ENCODE peak calls at places on chromosomes 4 and X, in six cellular contexts. S, J, P, I, N and H are unnamed samples.

GRCh38 chrX:3192835-3193234 is 151.6 kb downstream of the ARSF start:
- DNase-seq in S (no peak), J (no peak), P (no peak), I (no peak), N (no peak), H (no peak)

GRCh38 chr4:53763813-53764597 is 172.7 kb upstream of the LNX1 start:
- DNase-seq in S (no peak), J (no peak), P (peak; percentile 89), I (no peak), N (no peak), H (peak; percentile 12)

GRCh38 chr4:182804131-182804530 is 113.1 kb downstream of the DCTD start:
- DNase-seq in S (no peak), J (no peak), P (no peak), I (no peak), N (no peak), H (no peak)

GRCh38 chr4:633406-633805 is 8.0 kb downstream of the PDE6B start:
- DNase-seq in S (no peak), J (no peak), P (no peak), I (no peak), N (peak; percentile 55), H (no peak)

GRCh38 chr4:128338634-128339355 is 51.2 kb upstream of the PGRMC2 start:
- DNase-seq in S (peak; percentile 29), J (no peak), P (peak; percentile 91), I (no peak), N (no peak), H (peak; percentile 15)

GRCh38 chr4:107908377-107908776 is 23.0 kb upstream of the CYP2U1 start:
- DNase-seq in S (no peak), J (no peak), P (no peak), I (no peak), N (no peak), H (no peak)

GRCh38 chr4:53854991-53855885 is 209.2 kb downstream of the CHIC2 start:
- DNase-seq in S (no peak), J (no peak), P (peak; percentile 60), I (no peak), N (no peak), H (no peak)

GRCh38 chr4:85968945-85969830 is 390.7 kb downstream of the MAPK10 start:
- DNase-seq in S (no peak), J (no peak), P (peak; percentile 72), I (no peak), N (no peak), H (no peak)

GRCh38 chr4:23333556-23333945 is 556.3 kb downstream of the PPARGC1A start:
- DNase-seq in S (no peak), J (no peak), P (peak; percentile 6), I (no peak), N (no peak), H (no peak)

GRCh38 chrX:275476-275966 is 5.7 kb upstream of the PLCXD1 start:
- DNase-seq in S (no peak), J (no peak), P (no peak), I (no peak), N (peak; percentile 62), H (no peak)

GRCh38 chr4:56007154-56007553 is 58.4 kb downstream of the CEP135 start:
- DNase-seq in S (no peak), J (no peak), P (no peak), I (no peak), N (no peak), H (no peak)

GRCh38 chrX:100373673-100374072 is 36.4 kb downstream of the PCDH19 start:
- DNase-seq in S (no peak), J (no peak), P (no peak), I (no peak), N (no peak), H (no peak)

GRCh38 chr4:86653237-86653865 is 59.2 kb downstream of the PTPN13 start:
- DNase-seq in S (peak; percentile 48), J (no peak), P (no peak), I (no peak), N (no peak), H (no peak)

GRCh38 chr4:86089924-86090323 is 269.9 kb downstream of the MAPK10 start:
- DNase-seq in S (no peak), J (no peak), P (peak; percentile 10), I (no peak), N (no peak), H (no peak)

GRCh38 chr4:88865051-88865450 is 167.4 kb upstream of the NAP1L5 start:
- DNase-seq in S (no peak), J (no peak), P (peak; percentile 7), I (no peak), N (no peak), H (no peak)

DNA sequence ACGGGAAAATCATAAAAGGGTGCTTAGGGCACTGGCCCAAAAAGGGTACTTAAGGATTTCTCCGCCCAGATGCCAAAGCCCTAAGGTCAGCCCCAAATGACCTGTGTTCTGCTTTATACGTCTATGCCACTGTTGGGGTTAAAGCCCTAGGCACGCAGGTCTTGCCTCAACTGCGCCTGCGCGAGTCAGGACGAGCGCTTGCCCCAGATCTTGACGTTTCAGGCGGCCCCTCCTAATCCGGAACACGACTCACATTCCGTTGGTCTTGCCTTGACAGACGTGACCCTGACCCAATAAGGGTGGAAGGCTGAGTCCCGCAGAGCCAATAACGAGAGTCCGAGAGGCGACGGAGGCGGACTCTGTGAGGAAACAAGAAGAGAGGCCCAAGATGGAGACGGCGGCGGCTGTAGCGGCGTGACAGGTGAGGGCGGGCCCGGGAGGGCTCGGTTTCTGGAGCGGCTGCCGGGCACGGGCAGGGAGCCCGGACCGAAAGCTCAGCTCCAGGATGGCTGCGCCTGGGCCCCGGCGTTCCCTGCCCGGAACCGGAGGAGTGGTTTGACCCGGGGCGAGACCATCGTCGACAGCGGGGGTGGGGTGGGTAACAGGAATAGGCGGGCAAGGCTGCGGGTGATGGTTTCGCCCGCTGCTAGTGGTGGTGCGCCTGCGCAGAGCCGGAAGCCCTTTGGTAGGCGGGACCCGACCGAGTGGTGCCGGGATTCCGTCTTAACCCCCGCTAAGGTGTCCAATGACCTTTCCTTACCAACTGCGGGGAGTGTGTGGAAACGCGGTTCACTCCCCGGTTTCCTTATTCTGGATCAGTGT is at the start of gene ARAF:
- DNase-seq in S (peak; percentile 98), J (peak; percentile 98), P (peak; percentile 99), I (peak; percentile 99), N (peak; percentile 98), H (peak; percentile 53)
- TF ChIP-seq POLR2A in S (peak; percentile 90), J (no peak), P (peak; percentile 76), I (peak; percentile 70), N (peak; percentile 53), H (no peak)

DNA sequence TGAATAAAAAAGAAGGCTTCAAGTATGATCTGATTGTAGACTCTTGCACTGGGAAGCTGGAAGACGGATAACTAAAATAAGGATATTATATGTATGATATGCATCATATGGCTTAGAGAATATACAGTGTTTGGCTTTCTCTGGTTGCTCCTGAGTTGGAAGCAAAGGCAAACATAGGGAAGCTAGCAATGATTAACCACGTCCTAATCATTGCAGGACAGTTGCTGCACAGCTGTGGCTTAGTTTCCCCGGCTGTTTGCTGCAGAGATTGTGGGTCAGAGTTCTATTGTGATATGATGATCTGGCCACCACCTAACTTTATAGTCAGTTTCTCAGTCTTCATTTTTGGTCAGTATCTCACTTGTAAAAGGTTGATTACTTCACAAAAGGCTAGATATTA is 36.3 kb upstream of the PARM1 start:
- DNase-seq in S (no peak), J (no peak), P (no peak), I (no peak), N (no peak), H (no peak)
- TF ChIP-seq POLR2A in S (no peak), J (no peak), P (no peak), I (no peak), N (no peak), H (no peak)

DNA sequence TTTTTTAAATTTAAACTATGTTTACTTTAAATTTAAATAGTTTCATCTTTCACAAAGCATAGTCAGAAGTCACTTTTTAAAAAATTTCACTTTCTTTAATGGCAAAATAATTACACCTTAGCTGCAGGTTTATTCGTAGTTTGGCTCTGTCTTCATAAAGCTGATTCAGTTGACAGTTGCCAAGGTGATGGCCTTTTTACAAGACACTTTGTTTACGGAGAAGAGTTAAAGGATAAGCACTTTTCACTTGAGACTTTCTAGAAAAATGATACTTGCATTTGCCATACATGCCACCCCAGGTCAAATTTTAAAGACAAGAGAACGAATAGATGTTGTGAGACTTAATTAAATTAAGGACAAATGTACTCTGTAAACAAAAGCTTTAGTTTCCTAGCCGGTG is 82.3 kb upstream of the KLF3 start:
- DNase-seq in S (no peak), J (no peak), P (no peak), I (no peak), N (no peak), H (no peak)
- TF ChIP-seq POLR2A in S (no peak), J (no peak), P (no peak), I (no peak), N (no peak), H (no peak)

DNA sequence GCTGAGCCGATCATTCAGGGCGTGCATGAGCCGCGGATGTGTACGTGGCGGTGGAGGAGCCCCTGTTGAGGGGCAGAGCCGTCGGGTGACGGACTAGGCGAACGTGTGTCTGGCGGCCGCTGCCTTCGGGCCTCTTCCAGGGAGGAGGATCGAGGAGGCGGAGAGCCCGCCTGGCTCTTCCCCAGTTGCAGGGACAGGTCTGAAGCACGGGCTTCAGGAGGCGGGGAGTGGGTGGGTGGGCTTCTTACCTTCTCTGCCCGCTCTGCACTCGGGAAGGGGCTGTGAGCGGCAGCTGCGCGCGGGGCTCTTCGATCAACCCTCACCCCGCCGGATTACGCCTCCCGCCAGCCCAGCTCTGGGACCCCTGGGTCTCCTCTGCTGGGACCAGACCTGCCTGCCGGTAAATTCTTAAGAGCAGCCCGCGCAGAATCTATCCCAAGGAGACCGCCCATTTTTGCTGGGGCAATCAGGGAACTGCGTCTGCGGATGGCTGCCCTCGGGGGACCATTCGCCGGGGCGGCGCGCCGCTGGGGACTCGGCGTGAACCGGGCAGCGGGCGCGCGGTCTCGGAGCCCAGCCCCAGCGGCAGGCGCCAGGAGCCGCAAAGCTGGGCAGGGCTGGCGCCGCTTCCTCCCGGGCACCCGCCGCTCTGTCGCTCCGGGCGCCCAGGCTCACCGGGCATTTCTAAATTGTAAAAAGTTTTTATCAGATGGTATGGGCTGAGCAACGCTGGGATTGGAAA is 4.9 kb downstream of the PLAC8 start:
- DNase-seq in S (no peak), J (no peak), P (peak; percentile 3), I (peak; percentile 36), N (peak; percentile 66), H (no peak)
- TF ChIP-seq POLR2A in S (no peak), J (no peak), P (no peak), I (no peak), N (no peak), H (no peak)

GRCh38 chrX:71118032-71118984 is at the start of gene MED12:
- DNase-seq in S (peak; percentile 89), J (peak; percentile 89), P (peak; percentile 75), I (peak; percentile 78), N (peak; percentile 85), H (peak; percentile 59)
- TF ChIP-seq POLR2A in S (peak; percentile 75), J (peak; percentile 27), P (peak; percentile 15), I (peak; percentile 47), N (no peak), H (peak; percentile 31)

GRCh38 chrX:69165116-69165651 is at the start of gene PJA1:
- DNase-seq in S (peak; percentile 47), J (peak; percentile 73), P (peak; percentile 57), I (peak; percentile 70), N (peak; percentile 78), H (peak; percentile 69)
- TF ChIP-seq POLR2A in S (peak; percentile 42), J (peak; percentile 56), P (peak; percentile 49), I (peak; percentile 66), N (no peak), H (peak; percentile 63)

GRCh38 chrX:52341493-52341892 is 27.3 kb upstream of the XAGE2 start:
- DNase-seq in S (no peak), J (no peak), P (no peak), I (no peak), N (no peak), H (no peak)
- TF ChIP-seq POLR2A in S (no peak), J (no peak), P (no peak), I (no peak), N (no peak), H (no peak)